ENCODE peak calls at places on chromosome 9, in four cellular contexts. One of them, this sample, is unnamed.

GRCh38 chr9:129458663-129459549 is 162.0 kb downstream of the C9orf50 start:
- DNase-seq in NCI-H2029: no peak
- DNase-seq in effector memory CD4-positive, alpha-beta T cell: no peak
- DNase-seq in H54: peak
- DNase-seq in this sample: peak

GRCh38 chr9:95074632-95075269 is 242.8 kb downstream of the FANCC start:
- DNase-seq in NCI-H2029: peak
- DNase-seq in effector memory CD4-positive, alpha-beta T cell: no peak
- DNase-seq in H54: no peak
- DNase-seq in this sample: no peak

GRCh38 chr9:60545346-60546315 is 368.6 kb upstream of the SPATA31A5 start:
- DNase-seq in NCI-H2029: no peak
- DNase-seq in effector memory CD4-positive, alpha-beta T cell: no peak
- DNase-seq in H54: no peak
- DNase-seq in this sample: no peak

GRCh38 chr9:14768561-14769234 is 46.2 kb upstream of the CER1 start:
- DNase-seq in NCI-H2029: no peak
- DNase-seq in effector memory CD4-positive, alpha-beta T cell: no peak
- DNase-seq in H54: peak
- DNase-seq in this sample: no peak

GRCh38 chr9:137301086-137301947 is 754 bp downstream of the NRARP start:
- DNase-seq in NCI-H2029: no peak
- DNase-seq in effector memory CD4-positive, alpha-beta T cell: no peak
- DNase-seq in H54: no peak
- DNase-seq in this sample: no peak

GRCh38 chr9:117516676-117517632 is 102.1 kb upstream of the ASTN2 start:
- DNase-seq in NCI-H2029: peak
- DNase-seq in effector memory CD4-positive, alpha-beta T cell: no peak
- DNase-seq in H54: no peak
- DNase-seq in this sample: no peak

GRCh38 chr9:4090491-4090890 is 209.4 kb downstream of the GLIS3 start:
- DNase-seq in NCI-H2029: no peak
- DNase-seq in effector memory CD4-positive, alpha-beta T cell: no peak
- DNase-seq in H54: no peak
- DNase-seq in this sample: no peak

GRCh38 chr9:98833090-98833956 is 25.9 kb downstream of the GALNT12 start:
- DNase-seq in NCI-H2029: no peak
- DNase-seq in effector memory CD4-positive, alpha-beta T cell: no peak
- DNase-seq in H54: no peak
- DNase-seq in this sample: no peak

GRCh38 chr9:69471433-69471832 is 146.4 kb downstream of the ENTREP1 start:
- DNase-seq in NCI-H2029: no peak
- DNase-seq in effector memory CD4-positive, alpha-beta T cell: no peak
- DNase-seq in H54: no peak
- DNase-seq in this sample: no peak

GRCh38 chr9:37979844-37980243 is 75.9 kb upstream of the SLC25A51 start:
- DNase-seq in NCI-H2029: no peak
- DNase-seq in effector memory CD4-positive, alpha-beta T cell: no peak
- DNase-seq in H54: no peak
- DNase-seq in this sample: no peak

This sample was measured in central memory CD8-positive, alpha-beta T cell.